ENCODE peak calls at places on chromosome 4, in ten cellular contexts. One of them, this sample, is unnamed.

GRCh38 chr4:24642941-24643628 is 58.7 kb upstream of the DHX15 start:
- DNase-seq in left lung: no peak
- DNase-seq in GM12865: no peak
- DNase-seq in nephron progenitor cell: no peak
- DNase-seq in activated CD4-positive, CD25-positive, alpha-beta regulatory T cell treated with anti-CD3 and anti-CD28 coated beads, Interleukin-2, amount 50 U/mL, for 72 hours: no peak
- DNase-seq in GM03348: no peak
- DNase-seq in fibroblast of mammary gland: peak; percentile 40
- DNase-seq in fibroblast of the conjunctiva: no peak
- DNase-seq in left lobe of liver: no peak
- DNase-seq in bronchial epithelial cell: peak; percentile 59
- DNase-seq in this sample: no peak

GRCh38 chr4:150033937-150034336 is 44.3 kb upstream of the DCLK2 start:
- DNase-seq in left lung: no peak
- DNase-seq in GM12865: no peak
- DNase-seq in nephron progenitor cell: no peak
- DNase-seq in activated CD4-positive, CD25-positive, alpha-beta regulatory T cell treated with anti-CD3 and anti-CD28 coated beads, Interleukin-2, amount 50 U/mL, for 72 hours: no peak
- DNase-seq in GM03348: no peak
- DNase-seq in fibroblast of mammary gland: peak; percentile 70
- DNase-seq in fibroblast of the conjunctiva: no peak
- DNase-seq in left lobe of liver: no peak
- DNase-seq in bronchial epithelial cell: peak; percentile 25
- DNase-seq in this sample: peak; percentile 8

GRCh38 chr4:163587867-163588266 is 93.4 kb downstream of the TMA16 start:
- DNase-seq in left lung: no peak
- DNase-seq in GM12865: peak; percentile 68
- DNase-seq in nephron progenitor cell: peak; percentile 1
- DNase-seq in activated CD4-positive, CD25-positive, alpha-beta regulatory T cell treated with anti-CD3 and anti-CD28 coated beads, Interleukin-2, amount 50 U/mL, for 72 hours: no peak
- DNase-seq in GM03348: no peak
- DNase-seq in fibroblast of mammary gland: no peak
- DNase-seq in fibroblast of the conjunctiva: no peak
- DNase-seq in left lobe of liver: no peak
- DNase-seq in bronchial epithelial cell: no peak
- DNase-seq in this sample: no peak

GRCh38 chr4:51906167-51906647 is 63.3 kb downstream of the DCUN1D4 start:
- DNase-seq in left lung: no peak
- DNase-seq in GM12865: peak; percentile 75
- DNase-seq in nephron progenitor cell: no peak
- DNase-seq in activated CD4-positive, CD25-positive, alpha-beta regulatory T cell treated with anti-CD3 and anti-CD28 coated beads, Interleukin-2, amount 50 U/mL, for 72 hours: no peak
- DNase-seq in GM03348: no peak
- DNase-seq in fibroblast of mammary gland: peak; percentile 2
- DNase-seq in fibroblast of the conjunctiva: no peak
- DNase-seq in left lobe of liver: no peak
- DNase-seq in bronchial epithelial cell: no peak
- DNase-seq in this sample: no peak

GRCh38 chr4:39036172-39036571 is 4.0 kb upstream of the TMEM156 start:
- DNase-seq in left lung: no peak
- DNase-seq in GM12865: no peak
- DNase-seq in nephron progenitor cell: no peak
- DNase-seq in activated CD4-positive, CD25-positive, alpha-beta regulatory T cell treated with anti-CD3 and anti-CD28 coated beads, Interleukin-2, amount 50 U/mL, for 72 hours: no peak
- DNase-seq in GM03348: no peak
- DNase-seq in fibroblast of mammary gland: peak; percentile 27
- DNase-seq in fibroblast of the conjunctiva: no peak
- DNase-seq in left lobe of liver: no peak
- DNase-seq in bronchial epithelial cell: peak; percentile 93
- DNase-seq in this sample: no peak

GRCh38 chr4:2080429-2081300 is 21.5 kb downstream of the NAT8L start:
- DNase-seq in left lung: peak; percentile 22
- DNase-seq in GM12865: no peak
- DNase-seq in nephron progenitor cell: no peak
- DNase-seq in activated CD4-positive, CD25-positive, alpha-beta regulatory T cell treated with anti-CD3 and anti-CD28 coated beads, Interleukin-2, amount 50 U/mL, for 72 hours: peak; percentile 24
- DNase-seq in GM03348: no peak
- DNase-seq in fibroblast of mammary gland: no peak
- DNase-seq in fibroblast of the conjunctiva: no peak
- DNase-seq in left lobe of liver: no peak
- DNase-seq in bronchial epithelial cell: no peak
- DNase-seq in this sample: no peak

GRCh38 chr4:1579834-1580686 is 104.1 kb downstream of the FAM53A start:
- DNase-seq in left lung: peak; percentile 95
- DNase-seq in GM12865: no peak
- DNase-seq in nephron progenitor cell: peak; percentile 93
- DNase-seq in activated CD4-positive, CD25-positive, alpha-beta regulatory T cell treated with anti-CD3 and anti-CD28 coated beads, Interleukin-2, amount 50 U/mL, for 72 hours: peak; percentile 84
- DNase-seq in GM03348: peak; percentile 98
- DNase-seq in fibroblast of mammary gland: peak; percentile 43
- DNase-seq in fibroblast of the conjunctiva: no peak
- DNase-seq in left lobe of liver: peak; percentile 76
- DNase-seq in bronchial epithelial cell: peak; percentile 31
- DNase-seq in this sample: no peak

GRCh38 chr4:6470502-6471302 is 1.7 kb downstream of the PPP2R2C start:
- DNase-seq in left lung: no peak
- DNase-seq in GM12865: no peak
- DNase-seq in nephron progenitor cell: peak; percentile 63
- DNase-seq in activated CD4-positive, CD25-positive, alpha-beta regulatory T cell treated with anti-CD3 and anti-CD28 coated beads, Interleukin-2, amount 50 U/mL, for 72 hours: no peak
- DNase-seq in GM03348: peak; percentile 81
- DNase-seq in fibroblast of mammary gland: peak; percentile 38
- DNase-seq in fibroblast of the conjunctiva: no peak
- DNase-seq in left lobe of liver: peak; percentile 53
- DNase-seq in bronchial epithelial cell: peak; percentile 12
- DNase-seq in this sample: peak; percentile 71

GRCh38 chr4:19992694-19993093 is 259.0 kb upstream of the SLIT2 start:
- DNase-seq in left lung: no peak
- DNase-seq in GM12865: no peak
- DNase-seq in nephron progenitor cell: no peak
- DNase-seq in activated CD4-positive, CD25-positive, alpha-beta regulatory T cell treated with anti-CD3 and anti-CD28 coated beads, Interleukin-2, amount 50 U/mL, for 72 hours: no peak
- DNase-seq in GM03348: no peak
- DNase-seq in fibroblast of mammary gland: no peak
- DNase-seq in fibroblast of the conjunctiva: no peak
- DNase-seq in left lobe of liver: no peak
- DNase-seq in bronchial epithelial cell: no peak
- DNase-seq in this sample: no peak

GRCh38 chr4:112234952-112235609 is 3.5 kb downstream of the AP1AR start:
- DNase-seq in left lung: peak; percentile 52
- DNase-seq in GM12865: peak; percentile 81
- DNase-seq in nephron progenitor cell: peak; percentile 25
- DNase-seq in activated CD4-positive, CD25-positive, alpha-beta regulatory T cell treated with anti-CD3 and anti-CD28 coated beads, Interleukin-2, amount 50 U/mL, for 72 hours: no peak
- DNase-seq in GM03348: peak; percentile 80
- DNase-seq in fibroblast of mammary gland: peak; percentile 94
- DNase-seq in fibroblast of the conjunctiva: peak; percentile 81
- DNase-seq in left lobe of liver: no peak
- DNase-seq in bronchial epithelial cell: peak; percentile 90
- DNase-seq in this sample: peak; percentile 38

GRCh38 chr4:3667258-3667657 is 98.9 kb upstream of the ADRA2C start:
- DNase-seq in left lung: no peak
- DNase-seq in GM12865: no peak
- DNase-seq in nephron progenitor cell: no peak
- DNase-seq in activated CD4-positive, CD25-positive, alpha-beta regulatory T cell treated with anti-CD3 and anti-CD28 coated beads, Interleukin-2, amount 50 U/mL, for 72 hours: no peak
- DNase-seq in GM03348: no peak
- DNase-seq in fibroblast of mammary gland: no peak
- DNase-seq in fibroblast of the conjunctiva: no peak
- DNase-seq in left lobe of liver: no peak
- DNase-seq in bronchial epithelial cell: no peak
- DNase-seq in this sample: no peak

GRCh38 chr4:152831416-152831815 is 51.7 kb downstream of the ARFIP1 start:
- DNase-seq in left lung: no peak
- DNase-seq in GM12865: no peak
- DNase-seq in nephron progenitor cell: no peak
- DNase-seq in activated CD4-positive, CD25-positive, alpha-beta regulatory T cell treated with anti-CD3 and anti-CD28 coated beads, Interleukin-2, amount 50 U/mL, for 72 hours: no peak
- DNase-seq in GM03348: no peak
- DNase-seq in fibroblast of mammary gland: no peak
- DNase-seq in fibroblast of the conjunctiva: no peak
- DNase-seq in left lobe of liver: no peak
- DNase-seq in bronchial epithelial cell: peak; percentile 27
- DNase-seq in this sample: no peak

GRCh38 chr4:80237992-80238391 is 28.5 kb upstream of the FGF5 start:
- DNase-seq in left lung: no peak
- DNase-seq in GM12865: no peak
- DNase-seq in nephron progenitor cell: no peak
- DNase-seq in activated CD4-positive, CD25-positive, alpha-beta regulatory T cell treated with anti-CD3 and anti-CD28 coated beads, Interleukin-2, amount 50 U/mL, for 72 hours: no peak
- DNase-seq in GM03348: peak; percentile 65
- DNase-seq in fibroblast of mammary gland: peak; percentile 96
- DNase-seq in fibroblast of the conjunctiva: peak; percentile 63
- DNase-seq in left lobe of liver: no peak
- DNase-seq in bronchial epithelial cell: peak; percentile 98
- DNase-seq in this sample: no peak